ENCODE peak calls at places on chromosomes 7 and 10, in four cellular contexts. R, B, D and G are unnamed samples.
A peak's percentile ranks its signal among the peaks of the same experiment; 100 is the strongest.

GRCh38 chr10:97553575-97554100 is 18.9 kb upstream of the ANKRD2 start:
- DNase-seq in D (peak; percentile 70), R (peak; percentile 76), B (peak; percentile 26), G (peak; percentile 80)

GRCh38 chr10:124680675-124681074 is 63.5 kb downstream of the FAM53B start:
- DNase-seq in D (peak; percentile 32), B (no peak), R (no peak), G (no peak)

GRCh38 chr10:33609546-33609945 is 275.1 kb upstream of the NRP1 start:
- DNase-seq in D (no peak), B (no peak), R (no peak), G (no peak)

GRCh38 chr10:71999360-72000072 is 35.3 kb downstream of the CHST3 start:
- DNase-seq in B (no peak), R (no peak), D (peak; percentile 73), G (peak; percentile 91)

GRCh38 chr7:41656357-41656756 is 46.5 kb downstream of the INHBA start:
- DNase-seq in B (no peak), D (peak; percentile 63), R (no peak), G (peak; percentile 8)

GRCh38 chr10:73859441-73860049 is 14.8 kb downstream of the CAMK2G start:
- DNase-seq in R (no peak), B (peak; percentile 45), D (no peak), G (no peak)

GRCh38 chr10:60733189-60733815 is 45.0 kb upstream of the CDK1 start:
- DNase-seq in D (no peak), R (peak; percentile 65), B (no peak), G (peak; percentile 84)

GRCh38 chr7:111510062-111510461 is 52.2 kb downstream of the IMMP2L start:
- DNase-seq in R (no peak), B (no peak), D (no peak), G (no peak)

GRCh38 chr10:69086131-69086530 is 1.8 kb upstream of the SRGN start:
- DNase-seq in B (no peak), R (no peak), D (no peak), G (no peak)

GRCh38 chr10:17214991-17215781 is 12.9 kb upstream of the VIM start:
- DNase-seq in R (no peak), D (peak; percentile 97), B (no peak), G (no peak)

GRCh38 chr7:45394117-45394708 is 180.0 kb upstream of the ADCY1 start:
- DNase-seq in D (no peak), B (no peak), R (no peak), G (no peak)

GRCh38 chr7:141045126-141045841 is 28.6 kb upstream of the TMEM178B start:
- DNase-seq in D (peak; percentile 29), R (no peak), B (no peak), G (no peak)

GRCh38 chr10:14820010-14820774 is 17.6 kb downstream of the CDNF start:
- DNase-seq in D (peak; percentile 95), R (peak; percentile 90), B (no peak), G (no peak)

GRCh38 chr7:70893422-70893821 is 238.5 kb upstream of the GALNT17 start:
- DNase-seq in D (no peak), B (no peak), R (no peak), G (no peak)

GRCh38 chr10:132681858-132682755 is 103.8 kb downstream of the NKX6-2 start:
- DNase-seq in R (no peak), B (no peak), D (no peak), G (no peak)

GRCh38 chr10:13823046-13823711 is 236.4 kb downstream of the PRPF18 start:
- DNase-seq in R (no peak), B (no peak), D (no peak), G (no peak)

GRCh38 chr7:42522227-42522991 is 285.4 kb upstream of the GLI3 start:
- DNase-seq in D (no peak), R (no peak), B (no peak), G (no peak)

GRCh38 chr7:153835104-153835503 is 217.1 kb upstream of the DPP6 start:
- DNase-seq in B (no peak), D (no peak), R (no peak), G (peak; percentile 6)

GRCh38 chr7:149723082-149723767 is 50.2 kb downstream of the ZNF467 start:
- DNase-seq in D (no peak), B (no peak), R (no peak), G (no peak)

GRCh38 chr7:23474098-23474828 is 4.0 kb upstream of the IGF2BP3 start:
- DNase-seq in D (peak; percentile 95), B (peak; percentile 76), R (peak; percentile 93), G (peak; percentile 94)

GRCh38 chr7:23347682-23348180 is 48.6 kb downstream of the MALSU1 start:
- DNase-seq in B (no peak), D (peak; percentile 91), R (peak; percentile 55), G (no peak)

GRCh38 chr7:70630647-70631457 is 501.1 kb upstream of the GALNT17 start:
- DNase-seq in B (no peak), R (no peak), D (peak; percentile 66), G (no peak)

GRCh38 chr10:97531401-97531985 is 32.8 kb downstream of the UBTD1 start:
- DNase-seq in D (peak; percentile 60), B (no peak), R (no peak), G (no peak)

GRCh38 chr10:97291357-97292096 is 910 bp downstream of the ARHGAP19 start:
- DNase-seq in R (no peak), B (no peak), D (no peak), G (peak; percentile 24)

GRCh38 chr10:10677479-10677878 is 340.2 kb upstream of the CELF2 start:
- DNase-seq in R (no peak), D (peak; percentile 80), B (peak; percentile 11), G (peak; percentile 10)

GRCh38 chr7:1595636-1596035 is 25.8 kb upstream of the PSMG3 start:
- DNase-seq in R (no peak), B (no peak), D (no peak), G (peak; percentile 52)

GRCh38 chr7:23713285-23714235 is 3.5 kb downstream of the STK31 start:
- DNase-seq in R (no peak), B (no peak), D (peak; percentile 90), G (no peak)

GRCh38 chr10:60367014-60367413 is 22.7 kb downstream of the ANK3 start:
- DNase-seq in R (no peak), D (no peak), B (no peak), G (no peak)

GRCh38 chr10:72574636-72575035 is 51.2 kb downstream of the MICU1 start:
- DNase-seq in D (no peak), R (no peak), B (no peak), G (no peak)

GRCh38 chr10:28681345-28681763 is 4.0 kb downstream of the BAMBI start:
- DNase-seq in B (no peak), D (no peak), R (no peak), G (peak; percentile 63)

GRCh38 chr7:90172121-90172520 is 17.9 kb downstream of the STEAP1 start:
- DNase-seq in D (no peak), R (no peak), B (no peak), G (no peak)

GRCh38 chr10:52951819-52952218 is 179.2 kb upstream of the MBL2 start:
- DNase-seq in R (no peak), B (no peak), D (peak; percentile 57), G (no peak)

GRCh38 chr7:194257-194995 is 2.1 kb downstream of the FAM20C start:
- DNase-seq in D (peak; percentile 48), R (no peak), B (no peak), G (peak; percentile 62)

GRCh38 chr7:112214268-112214667 is 7.8 kb downstream of the ZNF277 start:
- DNase-seq in R (no peak), D (no peak), B (no peak), G (no peak)

GRCh38 chr10:69025370-69025896 is 36.8 kb downstream of the KIFBP start:
- DNase-seq in B (no peak), D (no peak), R (no peak), G (no peak)

GRCh38 chr10:121627810-121628209 is 29.6 kb upstream of the FGFR2 start:
- DNase-seq in R (no peak), B (no peak), D (no peak), G (no peak)

GRCh38 chr10:22017283-22018020 is 13.9 kb upstream of the DNAJC1 start:
- DNase-seq in B (no peak), R (no peak), D (no peak), G (no peak)

GRCh38 chr7:2019693-2020511 is 212.8 kb downstream of the MAD1L1 start:
- DNase-seq in B (no peak), D (peak; percentile 97), R (no peak), G (peak; percentile 48)

GRCh38 chr10:51368943-51369342 is 294.7 kb downstream of the PRKG1 start:
- DNase-seq in R (no peak), D (no peak), B (no peak), G (no peak)

DNA sequence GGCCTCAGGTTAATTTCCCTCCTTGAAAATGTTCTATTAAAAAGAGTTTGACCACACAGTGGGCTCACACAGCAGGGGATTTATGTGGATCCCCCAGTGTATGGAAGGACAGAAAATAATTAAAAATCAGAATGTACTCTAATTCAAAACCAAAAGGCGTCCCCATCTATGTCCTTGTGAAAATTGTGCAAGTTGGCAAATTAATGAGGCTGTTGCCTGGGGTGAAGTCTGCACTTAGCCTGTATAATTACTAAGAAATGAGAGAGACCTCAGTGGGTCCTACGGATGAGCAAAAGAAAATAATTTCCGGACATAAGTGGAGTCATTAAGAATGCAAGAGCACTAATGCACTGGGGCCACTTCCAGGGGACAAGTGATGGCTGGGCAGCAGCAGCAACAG is 31.2 kb downstream of the PIK3CG start:
- DNase-seq in B (no peak), D (no peak), R (no peak), G (no peak)
- TF ChIP-seq RCOR1 in B (no peak), D (no peak), R (no peak), G (no peak)

DNA sequence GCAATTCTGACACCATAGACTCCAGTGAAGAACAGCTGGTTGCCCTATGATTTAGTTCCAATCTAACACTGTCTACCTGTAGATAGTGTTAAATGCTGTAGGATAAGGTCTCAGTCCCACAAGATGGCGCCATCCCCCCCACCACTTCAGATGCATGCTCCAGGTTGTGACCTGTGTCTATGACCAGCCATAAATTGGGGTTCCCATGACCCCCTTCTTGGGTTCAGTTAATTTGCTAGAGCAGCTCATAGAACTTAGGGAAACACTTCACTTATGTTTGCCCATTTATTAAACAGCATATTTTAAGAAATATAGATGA is 13.1 kb downstream of the CCSER2 start:
- DNase-seq in B (no peak), R (no peak), D (no peak), G (no peak)
- TF ChIP-seq RCOR1 in B (no peak), R (no peak), D (no peak), G (no peak)

GRCh38 chr10:114044251-114045070 is 795 bp downstream of the ADRB1 start:
- DNase-seq in B (no peak), D (no peak), R (no peak), G (peak; percentile 55)
- TF ChIP-seq RCOR1 in B (no peak), D (no peak), R (no peak), G (no peak)

DNA sequence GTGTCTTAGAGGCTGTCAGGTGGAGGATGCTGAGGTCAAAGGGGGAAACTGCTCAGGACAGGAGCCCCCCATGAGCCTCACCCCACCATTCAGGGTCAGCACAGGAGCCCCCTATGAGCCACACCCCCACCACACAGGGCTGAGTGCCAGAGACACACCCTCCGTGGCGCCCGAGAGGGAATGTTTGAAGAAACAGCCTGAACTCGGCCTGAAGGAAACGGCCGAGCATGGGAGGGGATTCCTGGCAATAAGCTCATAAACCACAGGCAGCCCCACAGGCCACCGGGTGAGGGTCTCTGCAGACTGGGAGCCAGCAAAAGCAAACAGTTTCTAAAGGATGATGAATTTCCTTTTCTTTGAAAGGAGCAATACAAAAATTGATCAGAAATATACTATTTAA is 510.2 kb downstream of the PTPRN2 start:
- DNase-seq in B (no peak), D (no peak), R (no peak), G (peak; percentile 23)
- TF ChIP-seq RCOR1 in B (no peak), D (no peak), R (no peak), G (no peak)